ENCODE peak calls at places on chromosomes 7 and 10, in nine cellular contexts. Y is NCI-H187 treated with DMSO at 0.1 percent for 48 hours; M is fibroblast of lung; P is fibroblast of gingiva; E is PC-3; L is T-helper 9 cell; V is EL; D is breast epithelium; X is effector memory CD4-positive, alpha-beta T cell. H is an unnamed sample.
A peak's percentile ranks its signal among the peaks of the same experiment; 100 is the strongest.

GRCh38 chr10:35639651-35640311 is 2.3 kb downstream of the FZD8 start:
- DNase-seq in D (no peak), M (peak; percentile 46), X (no peak), E (peak; percentile 81), L (no peak), V (peak; percentile 30), Y (no peak), P (peak; percentile 20), H (no peak)

GRCh38 chr10:70296406-70296899 is 12.6 kb upstream of the NPFFR1 start:
- DNase-seq in L (no peak), P (peak; percentile 93), X (no peak), M (peak; percentile 86), E (peak; percentile 96), Y (no peak), V (peak; percentile 91), D (peak; percentile 73), H (no peak)

GRCh38 chr10:114044251-114045070 is 795 bp downstream of the ADRB1 start:
- DNase-seq in L (no peak), V (peak; percentile 12), P (no peak), Y (no peak), M (no peak), E (no peak), D (no peak), X (no peak), H (no peak)

GRCh38 chr7:4641667-4642467 is 40.2 kb upstream of the FOXK1 start:
- DNase-seq in D (peak; percentile 90), P (peak; percentile 89), M (peak; percentile 86), V (peak; percentile 91), L (peak; percentile 95), E (peak; percentile 95), Y (peak; percentile 27), X (peak; percentile 92), H (peak; percentile 96)

GRCh38 chr10:1403508-1404230 is 333.7 kb downstream of the ADARB2 start:
- DNase-seq in V (no peak), P (no peak), D (no peak), X (no peak), M (no peak), L (no peak), Y (no peak), E (no peak), H (no peak)

GRCh38 chr7:98137134-98137825 is 30.6 kb downstream of the LMTK2 start:
- DNase-seq in E (no peak), M (no peak), V (no peak), L (no peak), Y (no peak), X (no peak), D (no peak), P (no peak), H (no peak)

GRCh38 chr7:42110333-42110732 is 126.7 kb downstream of the GLI3 start:
- DNase-seq in L (no peak), P (no peak), X (no peak), V (no peak), E (no peak), M (no peak), Y (no peak), D (no peak), H (no peak)

GRCh38 chr7:140501941-140502340 is 22.6 kb upstream of the MKRN1 start:
- DNase-seq in D (no peak), M (no peak), V (no peak), E (no peak), Y (no peak), P (no peak), L (no peak), X (no peak), H (no peak)

GRCh38 chr10:47381427-47382379 is 2.4 kb downstream of the ZNF488 start:
- DNase-seq in V (no peak), D (no peak), E (no peak), M (no peak), Y (no peak), P (no peak), X (no peak), L (no peak), H (no peak)

GRCh38 chr10:116763440-116763839 is 21.1 kb upstream of the HSPA12A start:
- DNase-seq in Y (no peak), X (no peak), P (no peak), E (no peak), M (no peak), D (no peak), L (no peak), V (no peak), H (no peak)

GRCh38 chr10:67607472-67607871 is 88.5 kb downstream of the CTNNA3 start:
- DNase-seq in L (no peak), X (no peak), P (no peak), V (no peak), M (peak; percentile 47), D (no peak), Y (no peak), E (peak; percentile 87), H (no peak)